ENCODE peak calls at places on chromosomes 13 and 19, in four cellular contexts. L is WTC11; G is astrocyte of the cerebellum; V is CD4-positive, alpha-beta T cell. M is an unnamed sample.

GRCh38 chr13:99265823-99266426 is 7.7 kb upstream of the GPR18 start:
- DNase-seq in L (no peak), G (peak), V (no peak), M (no peak)

GRCh38 chr13:44757671-44758070 is 181.5 kb upstream of the TSC22D1 start:
- DNase-seq in L (no peak), G (no peak), V (no peak), M (no peak)

GRCh38 chr19:24000656-24001055 is 86.0 kb downstream of the ZNF726 start:
- DNase-seq in L (no peak), G (no peak), V (no peak), M (no peak)

GRCh38 chr13:66899955-66900354 is 330.2 kb downstream of the PCDH9 start:
- DNase-seq in L (no peak), G (no peak), V (no peak), M (no peak)

GRCh38 chr19:955803-956746 is 28.1 kb upstream of the WDR18 start:
- DNase-seq in L (peak), G (no peak), V (no peak), M (no peak)

GRCh38 chr19:15252398-15253018 is 20.3 kb upstream of the EPHX3 start:
- DNase-seq in L (peak), G (no peak), V (no peak), M (no peak)

GRCh38 chr13:30394798-30395191 is 27.5 kb upstream of the UBE2L5 start:
- DNase-seq in L (no peak), G (no peak), V (no peak), M (no peak)

GRCh38 chr13:26011996-26012688 is 39.7 kb downstream of the SHISA2 start:
- DNase-seq in L (no peak), G (no peak), V (peak), M (no peak)

GRCh38 chr13:100461309-100462035 is 127.1 kb downstream of the GGACT start:
- DNase-seq in L (no peak), G (no peak), V (no peak), M (no peak)

GRCh38 chr13:113322890-113323651 is 26.0 kb downstream of the LAMP1 start:
- DNase-seq in L (no peak), G (no peak), V (no peak), M (no peak)

GRCh38 chr13:71144883-71145282 is 722.1 kb downstream of the DACH1 start:
- DNase-seq in L (no peak), G (no peak), V (no peak), M (no peak)

GRCh38 chr13:75398072-75398471 is 83.9 kb downstream of the TBC1D4 start:
- DNase-seq in L (no peak), G (no peak), V (no peak), M (no peak)

GRCh38 chr19:42290523-42291436 is 11.2 kb upstream of the PRR19 start:
- DNase-seq in L (no peak), G (no peak), V (peak), M (no peak)

GRCh38 chr19:1445932-1446712 is 3.8 kb upstream of the APC2 start:
- DNase-seq in L (peak), G (no peak), V (no peak), M (no peak)

GRCh38 chr13:49292742-49293498 is 45.2 kb downstream of the CDADC1 start:
- DNase-seq in L (no peak), G (peak), V (no peak), M (peak)

GRCh38 chr19:42466521-42467436 is 24.0 kb upstream of the CXCL17 start:
- DNase-seq in L (no peak), G (no peak), V (no peak), M (no peak)

GRCh38 chr13:49810825-49811526 is 18.5 kb upstream of the KPNA3 start:
- DNase-seq in L (no peak), G (no peak), V (no peak), M (no peak)

GRCh38 chr13:100089633-100090032 is 740 bp downstream of the PCCA start:
- DNase-seq in L (no peak), G (no peak), V (no peak), M (no peak)

GRCh38 chr13:71524245-71525002 is 342.6 kb downstream of the DACH1 start:
- DNase-seq in L (no peak), G (no peak), V (no peak), M (no peak)

GRCh38 chr19:16741084-16741483 is 21.4 kb downstream of the NWD1 start:
- DNase-seq in L (no peak), G (no peak), V (no peak), M (no peak)

GRCh38 chr13:28468520-28468915 is 26.4 kb downstream of the FLT1 start:
- DNase-seq in L (no peak), G (no peak), V (no peak), M (no peak)

GRCh38 chr19:6273701-6274601 is 5.8 kb downstream of the MLLT1 start:
- DNase-seq in L (no peak), G (peak), V (no peak), M (peak)

GRCh38 chr13:109974354-109974753 is 188.0 kb upstream of the IRS2 start:
- DNase-seq in L (no peak), G (no peak), V (no peak), M (no peak)